ENCODE peak calls at places on chromosome 17, in seven cellular contexts. B, W, T, V, Y, J and E are unnamed samples. For H3K27me3, the result is how much of the 10 kb centered on the place peaks cover.

GRCh38 chr17:40727447-40728231 is 24.1 kb upstream of the KRT24 start:
- DNase-seq in B (no peak), W (no peak), T (no peak), V (no peak), Y (no peak), J (peak), E (no peak)

GRCh38 chr17:49494937-49495841 is at the start of gene NGFR:
- DNase-seq in B (peak), W (no peak), T (peak), V (no peak), Y (no peak), J (peak), E (no peak)

GRCh38 chr17:69480197-69480596 is 65.7 kb downstream of the MAP2K6 start:
- DNase-seq in B (no peak), W (no peak), T (peak), V (no peak), Y (no peak), J (no peak), E (no peak)

GRCh38 chr17:76517638-76518038 is 16.4 kb upstream of the RHBDF2 start:
- DNase-seq in B (no peak), W (no peak), T (no peak), V (no peak), Y (no peak), J (no peak), E (no peak)

GRCh38 chr17:58593121-58593520 is 78.7 kb upstream of the MTMR4 start:
- DNase-seq in B (no peak), W (no peak), T (no peak), V (no peak), Y (no peak), J (no peak), E (no peak)

GRCh38 chr17:27346228-27346899 is 52.5 kb downstream of the WSB1 start:
- DNase-seq in B (no peak), W (no peak), T (no peak), V (no peak), Y (no peak), J (no peak), E (no peak)

GRCh38 chr17:72378414-72379395 is 257.9 kb downstream of the SOX9 start:
- DNase-seq in B (no peak), W (no peak), T (no peak), V (no peak), Y (no peak), J (no peak), E (no peak)

GRCh38 chr17:33057564-33057963 is 65.9 kb downstream of the SPACA3 start:
- DNase-seq in B (no peak), W (no peak), T (no peak), V (no peak), Y (no peak), J (no peak), E (no peak)

GRCh38 chr17:80005360-80006338 is 30.0 kb downstream of the TBC1D16 start:
- DNase-seq in B (peak), W (no peak), T (no peak), V (peak), Y (no peak), J (peak), E (no peak)

GRCh38 chr17:205817-206216 is 24.4 kb upstream of the DOC2B start:
- DNase-seq in B (no peak), W (no peak), T (no peak), V (no peak), Y (no peak), J (no peak), E (no peak)

GRCh38 chr17:56314026-56314425 is 160.8 kb downstream of the ANKFN1 start:
- DNase-seq in B (no peak), W (no peak), T (no peak), V (no peak), Y (no peak), J (peak), E (no peak)

GRCh38 chr17:38663964-38664644 is 10.7 kb downstream of the EPOP start:
- DNase-seq in B (no peak), W (no peak), T (no peak), V (no peak), Y (no peak), J (no peak), E (no peak)

GRCh38 chr17:38456031-38456815 is 28.0 kb downstream of the ARHGAP23 start:
- DNase-seq in B (peak), W (no peak), T (peak), V (no peak), Y (no peak), J (no peak), E (no peak)

GRCh38 chr17:8826808-8827435 is 27.8 kb upstream of the MFSD6L start:
- DNase-seq in B (no peak), W (no peak), T (no peak), V (no peak), Y (no peak), J (no peak), E (no peak)

GRCh38 chr17:57355090-57355859 is 99.0 kb downstream of the MSI2 start:
- DNase-seq in B (no peak), W (no peak), T (no peak), V (no peak), Y (no peak), J (no peak), E (no peak)

GRCh38 chr17:64964796-64965195 is 45.5 kb upstream of the LRRC37A3 start:
- DNase-seq in B (no peak), W (no peak), T (no peak), V (no peak), Y (no peak), J (no peak), E (no peak)

GRCh38 chr17:64519601-64520000 is 12.8 kb downstream of the CEP95 start:
- DNase-seq in B (no peak), W (no peak), T (no peak), V (no peak), Y (no peak), J (no peak), E (no peak)

GRCh38 chr17:43671075-43671692 is 9.5 kb upstream of the MEOX1 start:
- DNase-seq in B (no peak), W (no peak), T (no peak), V (peak), Y (no peak), J (no peak), E (no peak)

GRCh38 chr17:52696362-52696761 is 537.8 kb upstream of the CA10 start:
- DNase-seq in B (no peak), W (no peak), T (no peak), V (no peak), Y (no peak), J (no peak), E (no peak)

GRCh38 chr17:10772425-10773380 is 31.2 kb downstream of the TMEM238L start:
- DNase-seq in B (peak), W (no peak), T (peak), V (peak), Y (no peak), J (peak), E (no peak)

GRCh38 chr17:1137465-1137894 is 42.3 kb downstream of the ABR start:
- DNase-seq in B (no peak), W (no peak), T (no peak), V (peak), Y (no peak), J (no peak), E (no peak)

GRCh38 chr17:28727727-28728363 is 743 bp upstream of the NEK8 start:
- DNase-seq in B (peak), W (peak), T (peak), V (peak), Y (no peak), J (peak), E (no peak)

GRCh38 chr17:31919802-31920525 is 16.8 kb upstream of the SUZ12 start:
- DNase-seq in B (no peak), W (peak), T (no peak), V (no peak), Y (no peak), J (peak), E (no peak)

GRCh38 chr17:3810019-3810418 is 9.0 kb upstream of the ITGAE start:
- DNase-seq in B (no peak), W (no peak), T (no peak), V (no peak), Y (no peak), J (no peak), E (no peak)

GRCh38 chr17:56592487-56593072 is 919 bp upstream of the NOG start:
- DNase-seq in B (peak), W (peak), T (peak), V (peak), Y (no peak), J (peak), E (no peak)

GRCh38 chr17:71315568-71315967 is 805.3 kb upstream of the SOX9 start:
- DNase-seq in B (no peak), W (no peak), T (no peak), V (no peak), Y (no peak), J (no peak), E (no peak)

GRCh38 chr17:31061678-31062077 is 33.1 kb upstream of the NF1 start:
- DNase-seq in B (peak), W (no peak), T (no peak), V (no peak), Y (no peak), J (no peak), E (no peak)

GRCh38 chr17:16491703-16492612 is at the start of gene LRRC75A:
- DNase-seq in B (peak), W (peak), T (peak), V (peak), Y (no peak), J (peak), E (no peak)

GRCh38 chr17:14301279-14301760 is 439 bp downstream of the HS3ST3B1 start:
- DNase-seq in B (no peak), W (no peak), T (no peak), V (no peak), Y (no peak), J (no peak), E (no peak)

DNA sequence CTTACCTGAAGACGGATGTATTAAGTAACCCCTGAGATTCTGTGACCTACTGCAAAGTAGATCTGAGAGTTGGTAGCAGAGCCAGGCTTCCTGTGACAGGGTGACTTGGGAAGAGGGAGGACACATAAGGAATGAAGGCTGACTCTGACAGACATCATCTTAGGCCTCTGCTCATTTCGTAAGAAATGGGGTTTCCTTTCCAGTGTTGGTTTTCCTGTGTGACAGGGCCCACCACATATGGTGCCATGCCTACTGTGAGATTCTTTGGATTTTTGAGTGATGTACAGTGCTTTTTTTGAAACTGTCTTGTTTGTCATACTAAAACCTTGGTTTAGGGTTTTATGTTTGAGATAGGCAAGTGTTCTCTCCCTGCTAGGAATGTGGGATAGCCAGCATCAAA is 12.7 kb downstream of the LIG3 start:
- DNase-seq in B (no peak), W (no peak), T (no peak), V (no peak), Y (no peak), J (no peak), E (no peak)
- H3K27me3 ChIP-seq in B (under half), W (under half), T (under half), V (under half), Y (under half), J (under half), E (under half)

GRCh38 chr17:66673668-66674276 is 161.1 kb upstream of the CACNG5 start:
- DNase-seq in B (peak), W (no peak), T (no peak), V (peak), Y (no peak), J (peak), E (no peak)
- H3K27ac ChIP-seq in B (no peak), W (peak), T (no peak), V (no peak), Y (no peak), J (no peak), E (peak)

GRCh38 chr17:45917081-45917480 is 22.7 kb downstream of the MAPT start:
- DNase-seq in B (no peak), W (no peak), T (no peak), V (no peak), Y (no peak), J (no peak), E (no peak)
- H3K27me3 ChIP-seq in B (under half), W (under half), T (under half), V (under half), Y (under half), J (under half), E (under half)

GRCh38 chr17:50863931-50864330 is 2.2 kb downstream of the TOB1 start:
- DNase-seq in B (no peak), W (no peak), T (no peak), V (no peak), Y (no peak), J (no peak), E (no peak)
- H3K27ac ChIP-seq in B (no peak), W (peak), T (no peak), V (no peak), Y (peak), J (no peak), E (peak)